ENCODE peak calls at places on chromosomes 16 and 17, in eight cellular contexts. A, P, R, D, K, J, N and L are unnamed samples.

GRCh38 chr17:82489117-82489516 is 30.4 kb upstream of the FOXK2 start:
- DNase-seq in P (no peak), A (peak), J (no peak), R (no peak), K (peak), N (peak), D (peak), L (no peak)

GRCh38 chr17:62860962-62861873 is 53.1 kb upstream of the MARCHF10 start:
- DNase-seq in J (no peak), K (no peak), A (no peak), D (no peak), R (peak), P (no peak), N (no peak), L (peak)

GRCh38 chr16:73057369-73058210 is 9.7 kb upstream of the ZFHX3 start:
- DNase-seq in K (peak), J (no peak), P (no peak), N (no peak), A (no peak), D (peak), R (peak), L (peak)

GRCh38 chr17:42436401-42436800 is 13.3 kb upstream of the CAVIN1 start:
- DNase-seq in R (no peak), A (peak), D (peak), J (no peak), P (no peak), N (no peak), K (peak), L (no peak)

GRCh38 chr17:58302171-58302918 is 21.6 kb upstream of the MPO start:
- DNase-seq in A (no peak), D (no peak), P (no peak), N (no peak), J (no peak), R (no peak), K (no peak), L (no peak)

GRCh38 chr16:34078697-34079096 is 619.3 kb downstream of the TP53TG3F start:
- DNase-seq in P (peak), A (peak), K (no peak), R (no peak), J (no peak), N (no peak), D (no peak), L (no peak)

GRCh38 chr17:73705594-73705993 is 61.3 kb upstream of the SDK2 start:
- DNase-seq in N (no peak), P (no peak), J (no peak), K (no peak), R (no peak), A (no peak), D (no peak), L (no peak)

GRCh38 chr17:76198702-76199101 is 41.6 kb downstream of the RNF157 start:
- DNase-seq in R (no peak), K (no peak), D (no peak), P (no peak), N (no peak), A (no peak), J (no peak), L (no peak)

GRCh38 chr17:57135026-57135747 is 50.1 kb downstream of the AKAP1 start:
- DNase-seq in A (no peak), J (no peak), P (no peak), D (no peak), K (no peak), N (no peak), R (no peak), L (no peak)

GRCh38 chr17:15447928-15448579 is 19.4 kb downstream of the CDRT4 start:
- DNase-seq in D (no peak), R (no peak), N (no peak), J (no peak), A (no peak), K (no peak), P (no peak), L (no peak)

GRCh38 chr17:6551356-6551755 is 5.0 kb downstream of the PITPNM3 start:
- DNase-seq in J (no peak), K (no peak), A (no peak), D (no peak), N (no peak), R (peak), P (no peak), L (peak)

GRCh38 chr16:56610609-56611111 is 2.3 kb downstream of the MT2A start:
- DNase-seq in D (no peak), N (no peak), P (peak), A (peak), J (no peak), R (no peak), K (no peak), L (no peak)

GRCh38 chr17:18066866-18067265 is 20.9 kb upstream of the DRG2 start:
- DNase-seq in K (no peak), A (no peak), N (no peak), R (no peak), D (no peak), P (no peak), J (no peak), L (no peak)

GRCh38 chr16:84932691-84933090 is 78.6 kb downstream of the ZDHHC7 start:
- DNase-seq in P (no peak), D (no peak), N (no peak), J (no peak), K (no peak), R (no peak), A (no peak), L (no peak)